ENCODE peak calls at places on chromosome 1, in five cellular contexts. One of them, this sample, is unnamed. For H3K4me1, the result is how much of the 10 kb centered on the place peaks cover.

GRCh38 chr1:1429671-1430073 is 5.8 kb upstream of the VWA1 start:
- DNase-seq in Peyer's patch: no peak
- DNase-seq in neuronal stem cell: no peak
- DNase-seq in lower lobe of right lung: no peak
- DNase-seq in SJSA1: no peak
- DNase-seq in this sample: no peak

GRCh38 chr1:47529520-47530098 is 91.8 kb downstream of the FOXD2 start:
- DNase-seq in Peyer's patch: no peak
- DNase-seq in lower lobe of right lung: no peak
- DNase-seq in neuronal stem cell: no peak
- DNase-seq in SJSA1: no peak
- DNase-seq in this sample: no peak

GRCh38 chr1:66944330-66945274 is 19.8 kb downstream of the MIER1 start:
- DNase-seq in Peyer's patch: no peak
- DNase-seq in neuronal stem cell: no peak
- DNase-seq in SJSA1: peak
- DNase-seq in lower lobe of right lung: no peak
- DNase-seq in this sample: no peak

GRCh38 chr1:4825841-4826450 is 171.5 kb downstream of the AJAP1 start:
- DNase-seq in SJSA1: no peak
- DNase-seq in neuronal stem cell: peak
- DNase-seq in lower lobe of right lung: no peak
- DNase-seq in Peyer's patch: no peak
- DNase-seq in this sample: no peak

GRCh38 chr1:200625381-200625824 is 4.9 kb upstream of the KIF14 start:
- DNase-seq in lower lobe of right lung: no peak
- DNase-seq in neuronal stem cell: no peak
- DNase-seq in SJSA1: no peak
- DNase-seq in Peyer's patch: no peak
- DNase-seq in this sample: no peak

GRCh38 chr1:2230781-2231666 is 2.9 kb downstream of the SKI start:
- DNase-seq in SJSA1: no peak
- DNase-seq in lower lobe of right lung: peak
- DNase-seq in Peyer's patch: peak
- DNase-seq in neuronal stem cell: no peak
- DNase-seq in this sample: peak

GRCh38 chr1:17885663-17886062 is 130.5 kb downstream of the ACTL8 start:
- DNase-seq in SJSA1: no peak
- DNase-seq in lower lobe of right lung: no peak
- DNase-seq in Peyer's patch: no peak
- DNase-seq in neuronal stem cell: no peak
- DNase-seq in this sample: no peak

GRCh38 chr1:226029093-226029496 is 30.0 kb upstream of the SDE2 start:
- DNase-seq in lower lobe of right lung: peak
- DNase-seq in Peyer's patch: peak
- DNase-seq in neuronal stem cell: no peak
- DNase-seq in SJSA1: no peak
- DNase-seq in this sample: no peak

GRCh38 chr1:101264699-101265098 is 27.9 kb downstream of the S1PR1 start:
- DNase-seq in lower lobe of right lung: no peak
- DNase-seq in Peyer's patch: no peak
- DNase-seq in SJSA1: no peak
- DNase-seq in neuronal stem cell: no peak
- DNase-seq in this sample: no peak

GRCh38 chr1:200334661-200335256 is 75.1 kb downstream of the ZNF281 start:
- DNase-seq in SJSA1: no peak
- DNase-seq in Peyer's patch: no peak
- DNase-seq in neuronal stem cell: no peak
- DNase-seq in lower lobe of right lung: no peak
- DNase-seq in this sample: no peak

GRCh38 chr1:235077571-235078479 is 50.8 kb downstream of the TOMM20 start:
- DNase-seq in Peyer's patch: no peak
- DNase-seq in lower lobe of right lung: peak
- DNase-seq in neuronal stem cell: no peak
- DNase-seq in SJSA1: no peak
- DNase-seq in this sample: no peak

GRCh38 chr1:205375816-205376545 is 19.3 kb upstream of the KLHDC8A start:
- DNase-seq in lower lobe of right lung: no peak
- DNase-seq in neuronal stem cell: peak
- DNase-seq in SJSA1: peak
- DNase-seq in Peyer's patch: peak
- DNase-seq in this sample: no peak

GRCh38 chr1:93710949-93711591 is 29.4 kb upstream of the BCAR3 start:
- DNase-seq in lower lobe of right lung: no peak
- DNase-seq in neuronal stem cell: no peak
- DNase-seq in SJSA1: peak
- DNase-seq in Peyer's patch: no peak
- DNase-seq in this sample: no peak

GRCh38 chr1:84479998-84480397 is 932 bp downstream of the RPF1 start:
- DNase-seq in Peyer's patch: no peak
- DNase-seq in neuronal stem cell: no peak
- DNase-seq in lower lobe of right lung: no peak
- DNase-seq in SJSA1: no peak
- DNase-seq in this sample: no peak

GRCh38 chr1:238485062-238485905 is 594.6 kb upstream of the ZP4 start:
- DNase-seq in Peyer's patch: no peak
- DNase-seq in lower lobe of right lung: no peak
- DNase-seq in neuronal stem cell: no peak
- DNase-seq in SJSA1: peak
- DNase-seq in this sample: no peak

GRCh38 chr1:93776728-93777127 is 95.1 kb upstream of the BCAR3 start:
- DNase-seq in lower lobe of right lung: no peak
- DNase-seq in SJSA1: no peak
- DNase-seq in neuronal stem cell: no peak
- DNase-seq in Peyer's patch: no peak
- DNase-seq in this sample: no peak

GRCh38 chr1:3037281-3038040 is 16.2 kb downstream of the ACTRT2 start:
- DNase-seq in SJSA1: no peak
- DNase-seq in Peyer's patch: no peak
- DNase-seq in neuronal stem cell: no peak
- DNase-seq in lower lobe of right lung: no peak
- DNase-seq in this sample: no peak

GRCh38 chr1:228060458-228061190 is 21.9 kb upstream of the ARF1 start:
- DNase-seq in SJSA1: no peak
- DNase-seq in Peyer's patch: no peak
- DNase-seq in lower lobe of right lung: peak
- DNase-seq in neuronal stem cell: no peak
- DNase-seq in this sample: no peak

GRCh38 chr1:93620169-93620840 is 61.3 kb downstream of the BCAR3 start:
- DNase-seq in SJSA1: no peak
- DNase-seq in lower lobe of right lung: no peak
- DNase-seq in Peyer's patch: no peak
- DNase-seq in neuronal stem cell: no peak
- DNase-seq in this sample: no peak

GRCh38 chr1:180186831-180187230 is 32.2 kb downstream of the QSOX1 start:
- DNase-seq in neuronal stem cell: no peak
- DNase-seq in SJSA1: no peak
- DNase-seq in lower lobe of right lung: no peak
- DNase-seq in Peyer's patch: no peak
- DNase-seq in this sample: no peak

GRCh38 chr1:5849550-5849949 is 142.7 kb downstream of the NPHP4 start:
- DNase-seq in SJSA1: no peak
- DNase-seq in lower lobe of right lung: no peak
- DNase-seq in Peyer's patch: no peak
- DNase-seq in neuronal stem cell: no peak
- DNase-seq in this sample: no peak

GRCh38 chr1:54324031-54324654 is 82.1 kb downstream of the SSBP3 start:
- DNase-seq in neuronal stem cell: no peak
- DNase-seq in SJSA1: no peak
- DNase-seq in lower lobe of right lung: no peak
- DNase-seq in Peyer's patch: no peak
- DNase-seq in this sample: no peak

GRCh38 chr1:42845866-42846256 is 552 bp upstream of the ZNF691 start:
- DNase-seq in neuronal stem cell: peak
- DNase-seq in lower lobe of right lung: no peak
- DNase-seq in SJSA1: no peak
- DNase-seq in Peyer's patch: no peak
- DNase-seq in this sample: no peak

GRCh38 chr1:3590951-3591865 is 20.1 kb downstream of the MEGF6 start:
- DNase-seq in Peyer's patch: no peak
- DNase-seq in SJSA1: no peak
- DNase-seq in neuronal stem cell: no peak
- DNase-seq in lower lobe of right lung: no peak
- DNase-seq in this sample: no peak

GRCh38 chr1:230047114-230047865 is 19.7 kb upstream of the GALNT2 start:
- DNase-seq in neuronal stem cell: no peak
- DNase-seq in lower lobe of right lung: no peak
- DNase-seq in SJSA1: no peak
- DNase-seq in Peyer's patch: no peak
- DNase-seq in this sample: no peak

GRCh38 chr1:214500349-214501055 is 50.9 kb downstream of the PTPN14 start:
- DNase-seq in neuronal stem cell: no peak
- DNase-seq in SJSA1: no peak
- DNase-seq in lower lobe of right lung: no peak
- DNase-seq in Peyer's patch: no peak
- DNase-seq in this sample: no peak

GRCh38 chr1:2835650-2836159 is 34.2 kb upstream of the TTC34 start:
- DNase-seq in lower lobe of right lung: no peak
- DNase-seq in neuronal stem cell: no peak
- DNase-seq in Peyer's patch: no peak
- DNase-seq in SJSA1: no peak
- DNase-seq in this sample: no peak

GRCh38 chr1:54340876-54341275 is 65.3 kb downstream of the SSBP3 start:
- DNase-seq in lower lobe of right lung: no peak
- DNase-seq in SJSA1: no peak
- DNase-seq in neuronal stem cell: no peak
- DNase-seq in Peyer's patch: no peak
- DNase-seq in this sample: no peak

GRCh38 chr1:184954232-184954995 is 19.9 kb downstream of the NIBAN1 start:
- DNase-seq in neuronal stem cell: no peak
- DNase-seq in SJSA1: no peak
- DNase-seq in Peyer's patch: no peak
- DNase-seq in lower lobe of right lung: no peak
- DNase-seq in this sample: no peak

GRCh38 chr1:161013591-161014513 is 7.1 kb downstream of the F11R start:
- DNase-seq in lower lobe of right lung: peak
- DNase-seq in neuronal stem cell: no peak
- DNase-seq in SJSA1: no peak
- DNase-seq in Peyer's patch: peak
- DNase-seq in this sample: peak

GRCh38 chr1:66282343-66282852 is 251.6 kb upstream of the SGIP1 start:
- DNase-seq in SJSA1: no peak
- DNase-seq in Peyer's patch: peak
- DNase-seq in neuronal stem cell: no peak
- DNase-seq in lower lobe of right lung: no peak
- DNase-seq in this sample: peak

GRCh38 chr1:32981003-32981909 is 16.6 kb upstream of the RNF19B start:
- DNase-seq in lower lobe of right lung: peak
- DNase-seq in Peyer's patch: peak
- DNase-seq in neuronal stem cell: no peak
- DNase-seq in SJSA1: peak
- DNase-seq in this sample: peak

GRCh38 chr1:21913258-21913657 is 23.9 kb downstream of the HSPG2 start:
- DNase-seq in neuronal stem cell: no peak
- DNase-seq in SJSA1: no peak
- DNase-seq in Peyer's patch: no peak
- DNase-seq in lower lobe of right lung: no peak
- DNase-seq in this sample: no peak
- H3K4me1 ChIP-seq in neuronal stem cell: under half
- H3K4me1 ChIP-seq in SJSA1: under half
- H3K4me1 ChIP-seq in Peyer's patch: under half
- H3K4me1 ChIP-seq in lower lobe of right lung: half or more
- H3K4me1 ChIP-seq in this sample: under half

DNA sequence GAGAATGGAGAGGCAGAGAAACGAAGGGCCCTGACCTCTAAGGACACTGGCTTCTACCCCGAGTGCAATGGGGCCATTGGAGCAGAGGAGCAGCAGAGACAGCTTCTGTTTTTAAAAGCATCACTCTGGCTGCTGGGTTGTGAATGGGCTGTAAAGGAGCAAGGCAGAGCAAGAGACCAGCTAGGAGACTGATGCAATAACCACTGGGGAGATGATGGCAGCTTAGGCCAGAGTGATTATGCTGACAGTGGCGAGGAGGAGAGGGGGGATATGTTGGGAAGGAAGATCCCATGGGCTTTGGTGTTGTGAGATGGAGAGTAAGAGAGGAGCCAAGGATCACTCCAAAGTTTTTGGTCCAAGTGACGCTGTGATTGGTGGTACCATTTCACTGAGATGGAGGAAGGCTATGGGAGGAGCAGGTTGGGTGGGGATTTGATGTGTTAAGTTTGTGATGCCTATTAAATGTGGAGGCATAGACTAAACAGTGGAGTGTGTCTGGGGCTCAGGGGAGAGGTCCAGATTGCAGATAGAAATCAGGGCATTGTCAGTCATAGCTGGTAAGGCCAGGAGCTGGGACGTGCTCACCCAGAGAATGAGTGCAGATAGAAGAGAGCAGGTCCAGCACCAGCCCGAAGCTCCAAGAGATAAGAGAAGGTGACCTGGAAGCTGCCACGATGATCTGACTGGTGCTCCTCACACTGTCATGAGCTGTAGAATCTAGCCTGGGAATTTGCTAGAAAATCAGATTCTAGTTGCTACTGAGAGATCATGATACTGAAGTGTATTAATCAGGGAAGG is 11.0 kb downstream of the TRAF5 start:
- DNase-seq in Peyer's patch: no peak
- DNase-seq in neuronal stem cell: no peak
- DNase-seq in lower lobe of right lung: no peak
- DNase-seq in SJSA1: no peak
- DNase-seq in this sample: no peak
- H3K4me1 ChIP-seq in Peyer's patch: half or more
- H3K4me1 ChIP-seq in neuronal stem cell: under half
- H3K4me1 ChIP-seq in lower lobe of right lung: under half
- H3K4me1 ChIP-seq in SJSA1: under half
- H3K4me1 ChIP-seq in this sample: half or more

GRCh38 chr1:25567710-25568089 is 24.3 kb downstream of the LDLRAP1 start:
- DNase-seq in lower lobe of right lung: no peak
- DNase-seq in neuronal stem cell: no peak
- DNase-seq in Peyer's patch: no peak
- DNase-seq in SJSA1: no peak
- DNase-seq in this sample: no peak
- H3K4me1 ChIP-seq in lower lobe of right lung: under half
- H3K4me1 ChIP-seq in neuronal stem cell: half or more
- H3K4me1 ChIP-seq in Peyer's patch: under half
- H3K4me1 ChIP-seq in SJSA1: under half
- H3K4me1 ChIP-seq in this sample: under half

GRCh38 chr1:14516974-14517812 is 81.3 kb upstream of the KAZN start:
- DNase-seq in neuronal stem cell: no peak
- DNase-seq in Peyer's patch: no peak
- DNase-seq in SJSA1: peak
- DNase-seq in lower lobe of right lung: no peak
- DNase-seq in this sample: no peak

GRCh38 chr1:14520514-14521163 is 77.8 kb upstream of the KAZN start:
- DNase-seq in Peyer's patch: no peak
- DNase-seq in lower lobe of right lung: no peak
- DNase-seq in neuronal stem cell: no peak
- DNase-seq in SJSA1: no peak
- DNase-seq in this sample: no peak

GRCh38 chr1:14514760-14515159 is 83.7 kb upstream of the KAZN start:
- DNase-seq in SJSA1: no peak
- DNase-seq in lower lobe of right lung: no peak
- DNase-seq in neuronal stem cell: no peak
- DNase-seq in Peyer's patch: no peak
- DNase-seq in this sample: no peak

GRCh38 chr1:14519976-14520375 is 78.5 kb upstream of the KAZN start:
- DNase-seq in neuronal stem cell: no peak
- DNase-seq in Peyer's patch: no peak
- DNase-seq in SJSA1: no peak
- DNase-seq in lower lobe of right lung: no peak
- DNase-seq in this sample: no peak

GRCh38 chr1:14517813-14518180 is 80.7 kb upstream of the KAZN start:
- DNase-seq in neuronal stem cell: no peak
- DNase-seq in Peyer's patch: no peak
- DNase-seq in SJSA1: no peak
- DNase-seq in lower lobe of right lung: no peak
- DNase-seq in this sample: no peak
- H3K4me1 ChIP-seq in neuronal stem cell: under half
- H3K4me1 ChIP-seq in Peyer's patch: under half
- H3K4me1 ChIP-seq in SJSA1: under half
- H3K4me1 ChIP-seq in lower lobe of right lung: under half
- H3K4me1 ChIP-seq in this sample: under half